ENCODE peak calls at places on chromosome 1, in ten cellular contexts. Q is upper lobe of right lung; I is IMR-90; T is CD8-positive, alpha-beta T cell; G is GM20000; W is cardiac fibroblast; C is thyroid gland; Y is thoracic aorta; Z is lower leg skin; U is GM13977. K is an unnamed sample.
A peak's percentile ranks its signal among the peaks of the same experiment; 100 is the strongest.

GRCh38 chr1:231983266-231984193 is 356.9 kb downstream of the DISC1 start:
- DNase-seq in Q (no peak), I (no peak), T (no peak), G (no peak), W (no peak), C (no peak), Y (no peak), Z (no peak), U (no peak), K (no peak)

GRCh38 chr1:188062456-188062855 is 1233.7 kb downstream of the PLA2G4A start:
- DNase-seq in Q (no peak), I (peak; percentile 49), T (no peak), G (no peak), W (peak; percentile 30), C (no peak), Y (no peak), Z (no peak), U (no peak), K (no peak)

GRCh38 chr1:232127190-232127589 is 500.6 kb downstream of the DISC1 start:
- DNase-seq in Q (no peak), I (peak; percentile 90), T (no peak), G (no peak), W (peak; percentile 53), C (no peak), Y (no peak), Z (no peak), U (no peak), K (no peak)

GRCh38 chr1:183914283-183914682 is 109.4 kb downstream of the RGL1 start:
- DNase-seq in Q (no peak), I (peak; percentile 58), T (no peak), G (no peak), W (peak; percentile 57), C (no peak), Y (no peak), Z (no peak), U (no peak), K (no peak)

GRCh38 chr1:233020441-233020840 is 70.0 kb downstream of the NTPCR start:
- DNase-seq in Q (no peak), I (peak; percentile 8), T (no peak), G (no peak), W (peak; percentile 48), C (peak; percentile 6), Y (no peak), Z (no peak), U (no peak), K (no peak)

GRCh38 chr1:205588691-205589445 is 42.9 kb downstream of the ELK4 start:
- DNase-seq in Q (peak; percentile 73), I (peak; percentile 74), T (no peak), G (no peak), W (peak; percentile 82), C (no peak), Y (no peak), Z (peak; percentile 82), U (no peak), K (peak; percentile 44)

GRCh38 chr1:39266269-39266668 is 61.8 kb downstream of the MACF1 start:
- DNase-seq in Q (no peak), I (no peak), T (no peak), G (no peak), W (peak; percentile 39), C (no peak), Y (no peak), Z (no peak), U (no peak), K (no peak)

GRCh38 chr1:107926436-107927080 is 38.4 kb downstream of the VAV3 start:
- DNase-seq in Q (no peak), I (no peak), T (no peak), G (no peak), W (no peak), C (no peak), Y (no peak), Z (no peak), U (no peak), K (no peak)

GRCh38 chr1:241586905-241587532 is 53.1 kb downstream of the CHML start:
- DNase-seq in Q (no peak), I (no peak), T (no peak), G (no peak), W (no peak), C (no peak), Y (no peak), Z (no peak), U (no peak), K (no peak)

DNA sequence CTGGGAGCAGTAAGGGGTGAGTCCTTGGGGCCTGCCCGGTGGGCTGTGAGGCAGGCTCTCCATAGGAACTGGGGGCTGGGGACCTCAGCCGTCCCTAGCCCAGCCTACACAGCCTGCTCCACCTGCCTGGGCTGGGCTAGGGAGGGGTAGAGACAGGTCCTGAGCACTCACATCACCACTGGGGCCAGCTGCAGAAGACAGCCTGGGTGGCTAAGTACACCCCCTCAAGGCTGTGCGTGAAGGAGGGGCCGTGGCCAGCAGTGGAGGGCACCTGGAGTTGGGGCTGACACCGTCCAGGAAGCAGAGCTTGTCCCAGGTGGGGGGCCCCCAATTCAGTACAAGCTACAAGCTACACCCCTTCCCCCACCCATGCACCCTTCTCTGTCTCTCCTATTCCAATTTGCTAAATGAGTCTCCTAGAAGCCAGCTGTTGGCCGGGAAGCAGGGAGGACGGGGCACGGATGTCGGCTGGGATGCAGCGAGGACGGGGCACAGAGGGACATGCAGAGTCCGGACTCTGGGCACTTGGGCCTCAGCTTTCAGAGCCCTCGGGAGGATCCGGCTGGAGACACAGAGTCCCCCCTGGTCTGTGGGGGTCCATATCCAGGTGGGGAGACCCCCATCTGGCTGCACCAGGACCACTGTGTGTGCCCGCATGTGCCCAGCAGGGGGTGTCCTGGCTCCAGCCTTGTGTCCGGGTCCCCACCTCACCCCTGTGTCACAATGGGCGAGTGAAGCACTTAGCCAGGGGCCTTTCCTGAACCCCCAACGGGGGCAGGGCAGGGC is 1.8 kb downstream of the ISG15 start:
- DNase-seq in Q (no peak), I (no peak), T (no peak), G (peak; percentile 22), W (no peak), C (no peak), Y (no peak), Z (no peak), U (no peak), K (no peak)
- TF ChIP-seq CTCF in Q (peak; percentile 37), I (peak; percentile 45), T (no peak), G (peak; percentile 32), W (peak; percentile 37), C (no peak), Y (peak; percentile 10), Z (no peak), U (peak; percentile 49), K (no peak)

GRCh38 chr1:95012389-95012788 is 60.4 kb downstream of the ALG14 start:
- DNase-seq in Q (no peak), I (peak; percentile 99), T (no peak), G (no peak), W (peak; percentile 76), C (no peak), Y (no peak), Z (no peak), U (no peak), K (no peak)

GRCh38 chr1:95017775-95018174 is 55.0 kb downstream of the ALG14 start:
- DNase-seq in Q (no peak), I (no peak), T (no peak), G (no peak), W (no peak), C (no peak), Y (no peak), Z (no peak), U (no peak), K (no peak)

GRCh38 chr1:95010158-95010557 is 62.6 kb downstream of the ALG14 start:
- DNase-seq in Q (no peak), I (peak; percentile 65), T (no peak), G (no peak), W (no peak), C (no peak), Y (no peak), Z (no peak), U (no peak), K (no peak)

GRCh38 chr1:95018602-95019369 is 54.0 kb downstream of the ALG14 start:
- DNase-seq in Q (no peak), I (peak; percentile 69), T (no peak), G (no peak), W (peak; percentile 24), C (no peak), Y (no peak), Z (no peak), U (no peak), K (no peak)

GRCh38 chr1:95013948-95014574 is 58.7 kb downstream of the ALG14 start:
- DNase-seq in Q (no peak), I (no peak), T (no peak), G (no peak), W (peak; percentile 43), C (no peak), Y (no peak), Z (no peak), U (no peak), K (no peak)
- TF ChIP-seq CTCF in Q (no peak), I (no peak), T (no peak), G (no peak), W (no peak), C (no peak), Y (no peak), Z (no peak), U (no peak), K (no peak)

GRCh38 chr1:20339811-20340457 is 49.3 kb downstream of the VWA5B1 start:
- DNase-seq in Q (no peak), I (no peak), T (no peak), G (no peak), W (no peak), C (no peak), Y (no peak), Z (no peak), U (no peak), K (no peak)

GRCh38 chr1:20337581-20337980 is 46.9 kb downstream of the VWA5B1 start:
- DNase-seq in Q (no peak), I (no peak), T (no peak), G (no peak), W (no peak), C (no peak), Y (no peak), Z (no peak), U (no peak), K (no peak)

GRCh38 chr1:20336105-20336605 is 45.5 kb downstream of the VWA5B1 start:
- DNase-seq in Q (no peak), I (no peak), T (no peak), G (no peak), W (no peak), C (no peak), Y (no peak), Z (no peak), U (no peak), K (no peak)
- TF ChIP-seq CTCF in Q (no peak), I (no peak), T (no peak), G (no peak), W (no peak), C (no peak), Y (no peak), Z (no peak), U (no peak), K (no peak)

DNA sequence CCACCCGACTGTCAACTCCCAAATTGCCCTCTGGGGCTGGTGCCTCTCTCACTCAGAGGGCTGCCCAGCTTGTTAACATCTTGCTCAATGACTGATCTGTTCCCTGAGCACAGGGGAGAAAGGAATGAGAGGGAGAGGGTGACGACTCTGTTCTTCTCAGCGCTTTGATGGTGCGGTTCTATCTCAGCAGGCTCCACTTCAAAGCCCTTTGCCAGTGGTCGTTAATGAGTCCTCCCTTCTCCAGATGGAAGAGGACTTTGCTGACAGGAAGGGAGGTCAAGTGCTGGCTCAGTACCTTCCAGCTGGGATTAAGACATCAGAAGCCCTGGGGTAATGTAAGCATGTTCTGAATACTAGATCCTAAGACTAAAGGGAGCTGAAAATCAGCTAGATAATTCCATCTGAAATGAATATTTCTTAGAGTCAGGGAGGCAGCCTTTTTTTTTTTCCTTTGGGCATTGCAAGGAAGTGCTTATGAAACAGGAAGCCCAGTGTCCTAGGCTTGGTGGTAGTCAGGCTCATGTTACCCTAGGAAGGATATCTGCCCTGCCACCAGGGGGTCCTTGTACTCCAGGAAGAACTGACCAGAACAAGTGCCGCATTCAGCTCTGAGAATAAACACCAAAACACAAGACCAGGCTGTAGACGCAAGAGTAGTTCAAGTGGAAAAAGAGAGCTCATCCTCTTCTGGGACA is 4.7 kb downstream of the FMOD start:
- DNase-seq in Q (no peak), I (no peak), T (no peak), G (no peak), W (no peak), C (no peak), Y (no peak), Z (no peak), U (no peak), K (no peak)
- TF ChIP-seq CTCF in Q (no peak), I (no peak), T (no peak), G (no peak), W (no peak), C (no peak), Y (no peak), Z (no peak), U (no peak), K (peak; percentile 19)

K was measured in endothelial cell.